ENCODE peak calls at places on chromosomes 6 and 20, in four cellular contexts. One of them, this sample, is unnamed.

GRCh38 chr6:148780918-148781436 is 34.1 kb downstream of the UST start:
- DNase-seq in Calu3: no peak
- DNase-seq in astrocyte of the spinal cord: no peak
- DNase-seq in naive thymus-derived CD8-positive, alpha-beta T cell: no peak
- DNase-seq in this sample: no peak

GRCh38 chr20:37511605-37512275 is 9.3 kb upstream of the NNAT start:
- DNase-seq in Calu3: no peak
- DNase-seq in astrocyte of the spinal cord: peak; percentile 54
- DNase-seq in naive thymus-derived CD8-positive, alpha-beta T cell: no peak
- DNase-seq in this sample: no peak

GRCh38 chr20:39282619-39283092 is 320.5 kb downstream of the DHX35 start:
- DNase-seq in Calu3: no peak
- DNase-seq in astrocyte of the spinal cord: no peak
- DNase-seq in naive thymus-derived CD8-positive, alpha-beta T cell: no peak
- DNase-seq in this sample: no peak

GRCh38 chr6:84967389-84967788 is 203.0 kb upstream of the TBX18 start:
- DNase-seq in Calu3: peak; percentile 9
- DNase-seq in astrocyte of the spinal cord: peak; percentile 48
- DNase-seq in naive thymus-derived CD8-positive, alpha-beta T cell: no peak
- DNase-seq in this sample: no peak

GRCh38 chr6:132919476-132919875 is 105.1 kb downstream of the RPS12 start:
- DNase-seq in Calu3: peak; percentile 47
- DNase-seq in astrocyte of the spinal cord: peak; percentile 93
- DNase-seq in naive thymus-derived CD8-positive, alpha-beta T cell: no peak
- DNase-seq in this sample: no peak

GRCh38 chr6:32267035-32267434 is 43.2 kb upstream of the NOTCH4 start:
- DNase-seq in Calu3: no peak
- DNase-seq in astrocyte of the spinal cord: no peak
- DNase-seq in naive thymus-derived CD8-positive, alpha-beta T cell: no peak
- DNase-seq in this sample: no peak

GRCh38 chr6:157172088-157172768 is 151.1 kb downstream of the TMEM242 start:
- DNase-seq in Calu3: no peak
- DNase-seq in astrocyte of the spinal cord: no peak
- DNase-seq in naive thymus-derived CD8-positive, alpha-beta T cell: no peak
- DNase-seq in this sample: no peak

GRCh38 chr6:35214869-35215664 is 1.3 kb downstream of the SCUBE3 start:
- DNase-seq in Calu3: no peak
- DNase-seq in astrocyte of the spinal cord: no peak
- DNase-seq in naive thymus-derived CD8-positive, alpha-beta T cell: no peak
- DNase-seq in this sample: no peak

GRCh38 chr6:7042056-7042653 is 65.6 kb upstream of the RREB1 start:
- DNase-seq in Calu3: no peak
- DNase-seq in astrocyte of the spinal cord: peak; percentile 40
- DNase-seq in naive thymus-derived CD8-positive, alpha-beta T cell: no peak
- DNase-seq in this sample: no peak

GRCh38 chr20:62577447-62577846 is 64.9 kb upstream of the SLCO4A1 start:
- DNase-seq in Calu3: peak; percentile 74
- DNase-seq in astrocyte of the spinal cord: no peak
- DNase-seq in naive thymus-derived CD8-positive, alpha-beta T cell: no peak
- DNase-seq in this sample: no peak

GRCh38 chr20:59149678-59150504 is 13.7 kb upstream of the ZNF831 start:
- DNase-seq in Calu3: no peak
- DNase-seq in astrocyte of the spinal cord: no peak
- DNase-seq in naive thymus-derived CD8-positive, alpha-beta T cell: peak; percentile 55
- DNase-seq in this sample: peak; percentile 89

GRCh38 chr6:169292340-169293124 is 38.9 kb upstream of the THBS2 start:
- DNase-seq in Calu3: peak; percentile 63
- DNase-seq in astrocyte of the spinal cord: peak; percentile 91
- DNase-seq in naive thymus-derived CD8-positive, alpha-beta T cell: no peak
- DNase-seq in this sample: no peak

GRCh38 chr6:27940766-27941165 is 16.3 kb upstream of the OR2B6 start:
- DNase-seq in Calu3: no peak
- DNase-seq in astrocyte of the spinal cord: no peak
- DNase-seq in naive thymus-derived CD8-positive, alpha-beta T cell: no peak
- DNase-seq in this sample: no peak

GRCh38 chr20:57391439-57392129 is 388 bp downstream of the RBM38 start:
- DNase-seq in Calu3: peak; percentile 19
- DNase-seq in astrocyte of the spinal cord: no peak
- DNase-seq in naive thymus-derived CD8-positive, alpha-beta T cell: peak; percentile 6
- DNase-seq in this sample: no peak

GRCh38 chr6:158332237-158332636 is 20.0 kb downstream of the TULP4 start:
- DNase-seq in Calu3: no peak
- DNase-seq in astrocyte of the spinal cord: no peak
- DNase-seq in naive thymus-derived CD8-positive, alpha-beta T cell: no peak
- DNase-seq in this sample: no peak